ENCODE peak calls at places on chromosomes 7 and 10, in four cellular contexts. G is adipocyte, R is T1000, P is activated T-helper 1 cell treated with Interleukin-2 at 50 U/mL for 16 hours. L is an unnamed sample.

GRCh38 chr10:129654461-129654860 is 187.4 kb downstream of the MGMT start:
- DNase-seq in G (no peak), P (no peak), R (no peak), L (no peak)

GRCh38 chr7:94301024-94301588 is 93.6 kb upstream of the COL1A2 start:
- DNase-seq in R (peak; percentile 74), P (no peak), G (peak; percentile 97), L (peak; percentile 97)

GRCh38 chr10:12504176-12504575 is 154.8 kb downstream of the CAMK1D start:
- DNase-seq in R (no peak), G (no peak), P (no peak), L (no peak)

GRCh38 chr10:44958196-44958896 is 1.3 kb upstream of the RASSF4 start:
- DNase-seq in P (no peak), R (no peak), G (peak; percentile 51), L (peak; percentile 53)

GRCh38 chr10:31456463-31456862 is 137.4 kb downstream of the ZEB1 start:
- DNase-seq in G (no peak), R (no peak), P (no peak), L (peak; percentile 27)

GRCh38 chr10:35059486-35059885 is 30.7 kb downstream of the CUL2 start:
- DNase-seq in G (no peak), P (no peak), R (no peak), L (peak; percentile 11)

GRCh38 chr10:127094984-127095383 is 101.4 kb downstream of the INSYN2A start:
- DNase-seq in P (no peak), G (no peak), R (no peak), L (no peak)

GRCh38 chr7:155804897-155805825 is 7.1 kb downstream of the SHH start:
- DNase-seq in P (peak; percentile 13), G (peak; percentile 81), R (peak; percentile 31), L (peak; percentile 59)

GRCh38 chr7:101391991-101392390 is 29.3 kb downstream of the COL26A1 start:
- DNase-seq in R (no peak), P (no peak), G (no peak), L (no peak)

GRCh38 chr10:95730233-95730632 is 25.7 kb upstream of the ENTPD1 start:
- DNase-seq in G (no peak), R (no peak), P (no peak), L (no peak)

GRCh38 chr7:44787762-44788161 is 8.7 kb upstream of the PPIA start:
- DNase-seq in G (no peak), P (no peak), R (no peak), L (no peak)

GRCh38 chr10:120436431-120437142 is 20.4 kb upstream of the PLPP4 start:
- DNase-seq in P (no peak), R (peak; percentile 59), G (no peak), L (peak; percentile 37)

GRCh38 chr7:28626629-28627262 is 214.4 kb downstream of the CREB5 start:
- DNase-seq in R (no peak), P (no peak), G (peak; percentile 51), L (peak; percentile 52)

GRCh38 chr7:38448076-38448475 is 174.6 kb upstream of the TARP start:
- DNase-seq in P (no peak), G (peak; percentile 76), R (no peak), L (peak; percentile 4)

GRCh38 chr7:70574970-70575799 is 556.8 kb upstream of the GALNT17 start:
- DNase-seq in G (peak; percentile 15), R (no peak), P (no peak), L (no peak)

GRCh38 chr7:90568213-90568612 is 27.9 kb upstream of the CDK14 start:
- DNase-seq in P (no peak), R (no peak), G (peak; percentile 30), L (no peak)

GRCh38 chr7:78265486-78265885 is 466.9 kb downstream of the PHTF2 start:
- DNase-seq in P (no peak), G (no peak), R (no peak), L (no peak)

GRCh38 chr7:116423499-116423898 is 76.0 kb upstream of the CAV2 start:
- DNase-seq in G (no peak), P (no peak), R (no peak), L (no peak)

GRCh38 chr7:11754933-11755332 is 77.1 kb downstream of the THSD7A start:
- DNase-seq in G (no peak), R (no peak), P (no peak), L (no peak)

GRCh38 chr7:5525271-5526189 is 101.9 kb upstream of the TNRC18 start:
- DNase-seq in G (peak; percentile 14), R (no peak), P (no peak), L (peak; percentile 58)

GRCh38 chr7:87380905-87381304 is 35.4 kb downstream of the CROT start:
- DNase-seq in R (no peak), G (no peak), P (no peak), L (no peak)

GRCh38 chr7:87152897-87153641 is 816 bp downstream of the DMTF1 start:
- DNase-seq in R (no peak), P (no peak), G (peak; percentile 65), L (peak; percentile 50)

GRCh38 chr7:13948019-13948781 is 41.3 kb downstream of the ETV1 start:
- DNase-seq in G (no peak), P (no peak), R (no peak), L (no peak)

GRCh38 chr10:18264466-18264865 is 124.2 kb downstream of the CACNB2 start:
- DNase-seq in R (no peak), P (no peak), G (no peak), L (no peak)

GRCh38 chr7:125122225-125122624 is 192.6 kb upstream of the POT1 start:
- DNase-seq in P (no peak), G (peak; percentile 50), R (no peak), L (peak; percentile 42)

GRCh38 chr10:22105270-22105669 is 101.7 kb upstream of the DNAJC1 start:
- DNase-seq in R (no peak), P (no peak), G (no peak), L (no peak)

GRCh38 chr10:43315535-43316245 is 48.8 kb upstream of the RASGEF1A start:
- DNase-seq in R (no peak), P (no peak), G (no peak), L (no peak)

GRCh38 chr10:71666607-71667373 is 52.8 kb downstream of the C10orf105 start:
- DNase-seq in G (no peak), R (no peak), P (no peak), L (no peak)

GRCh38 chr10:4283841-4284610 is 499.0 kb upstream of the KLF6 start:
- DNase-seq in G (peak; percentile 91), P (no peak), R (no peak), L (peak; percentile 63)

GRCh38 chr10:31034041-31034918 is 2.6 kb upstream of the ZNF438 start:
- DNase-seq in R (no peak), G (peak; percentile 95), P (no peak), L (peak; percentile 98)

GRCh38 chr10:29736325-29737208 is 101.8 kb upstream of the SVIL start:
- DNase-seq in P (no peak), R (peak; percentile 51), G (peak; percentile 90), L (peak; percentile 56)

GRCh38 chr7:84701524-84702306 is 485.1 kb downstream of the SEMA3D start:
- DNase-seq in G (peak; percentile 86), R (peak; percentile 56), P (no peak), L (peak; percentile 97)

GRCh38 chr7:5477723-5478531 is 54.3 kb upstream of the TNRC18 start:
- DNase-seq in P (no peak), R (no peak), G (no peak), L (no peak)

GRCh38 chr7:50142421-50143113 is 49.5 kb upstream of the ZPBP start:
- DNase-seq in G (peak; percentile 75), R (no peak), P (no peak), L (peak; percentile 60)

GRCh38 chr7:47407821-47408674 is 173.9 kb downstream of the TNS3 start:
- DNase-seq in G (no peak), P (no peak), R (no peak), L (no peak)

GRCh38 chr7:1422512-1423265 is 36.6 kb downstream of the MICALL2 start:
- DNase-seq in G (peak; percentile 14), P (no peak), R (no peak), L (no peak)

L was measured in fibroblast of the aortic adventitia.